ENCODE peak calls at places on chromosomes 5 and 9, in eight cellular contexts. One of them, this sample, is unnamed.

GRCh38 chr5:110106750-110107149 is 417.0 kb downstream of the MAN2A1 start:
- DNase-seq in mucosa of descending colon: no peak
- DNase-seq in heart right ventricle: no peak
- DNase-seq in mesendoderm: no peak
- DNase-seq in H7: no peak
- DNase-seq in MM.1S: no peak
- DNase-seq in SJCRH30: no peak
- DNase-seq in upper lobe of right lung: no peak
- DNase-seq in this sample: no peak

GRCh38 chr5:98775246-98775961 is 1.9 kb downstream of the RGMB start:
- DNase-seq in SJCRH30: no peak
- DNase-seq in MM.1S: no peak
- DNase-seq in heart right ventricle: no peak
- DNase-seq in upper lobe of right lung: no peak
- DNase-seq in mesendoderm: no peak
- DNase-seq in mucosa of descending colon: no peak
- DNase-seq in H7: no peak
- DNase-seq in this sample: no peak

GRCh38 chr9:111914749-111915424 is 18.3 kb downstream of the UGCG start:
- DNase-seq in H7: no peak
- DNase-seq in MM.1S: no peak
- DNase-seq in mucosa of descending colon: no peak
- DNase-seq in SJCRH30: no peak
- DNase-seq in heart right ventricle: no peak
- DNase-seq in upper lobe of right lung: no peak
- DNase-seq in mesendoderm: no peak
- DNase-seq in this sample: no peak

GRCh38 chr9:128085852-128086409 is 17.9 kb downstream of the SLC25A25 start:
- DNase-seq in mesendoderm: no peak
- DNase-seq in MM.1S: no peak
- DNase-seq in H7: no peak
- DNase-seq in SJCRH30: no peak
- DNase-seq in mucosa of descending colon: peak; percentile 35
- DNase-seq in upper lobe of right lung: no peak
- DNase-seq in heart right ventricle: no peak
- DNase-seq in this sample: no peak

GRCh38 chr5:14668247-14668646 is 3.7 kb downstream of the OTULIN start:
- DNase-seq in H7: no peak
- DNase-seq in mucosa of descending colon: no peak
- DNase-seq in mesendoderm: no peak
- DNase-seq in MM.1S: no peak
- DNase-seq in heart right ventricle: no peak
- DNase-seq in upper lobe of right lung: no peak
- DNase-seq in SJCRH30: no peak
- DNase-seq in this sample: no peak

GRCh38 chr9:105968811-105969466 is 274.6 kb downstream of the TMEM38B start:
- DNase-seq in MM.1S: no peak
- DNase-seq in upper lobe of right lung: no peak
- DNase-seq in SJCRH30: no peak
- DNase-seq in heart right ventricle: no peak
- DNase-seq in mucosa of descending colon: no peak
- DNase-seq in mesendoderm: no peak
- DNase-seq in H7: no peak
- DNase-seq in this sample: no peak

GRCh38 chr5:138953370-138954256 is 78.5 kb upstream of the LRRTM2 start:
- DNase-seq in mesendoderm: no peak
- DNase-seq in upper lobe of right lung: peak; percentile 88
- DNase-seq in H7: peak; percentile 61
- DNase-seq in mucosa of descending colon: peak; percentile 85
- DNase-seq in SJCRH30: peak; percentile 83
- DNase-seq in MM.1S: peak; percentile 7
- DNase-seq in heart right ventricle: peak; percentile 91
- DNase-seq in this sample: peak; percentile 90

GRCh38 chr9:15935661-15936315 is 382.9 kb downstream of the CCDC171 start:
- DNase-seq in H7: no peak
- DNase-seq in MM.1S: no peak
- DNase-seq in SJCRH30: peak; percentile 17
- DNase-seq in upper lobe of right lung: no peak
- DNase-seq in mesendoderm: no peak
- DNase-seq in heart right ventricle: no peak
- DNase-seq in mucosa of descending colon: no peak
- DNase-seq in this sample: no peak

GRCh38 chr9:97468658-97469448 is 32.6 kb upstream of the TMOD1 start:
- DNase-seq in mesendoderm: peak; percentile 86
- DNase-seq in upper lobe of right lung: peak; percentile 66
- DNase-seq in H7: peak; percentile 69
- DNase-seq in heart right ventricle: peak; percentile 85
- DNase-seq in MM.1S: peak; percentile 72
- DNase-seq in mucosa of descending colon: peak; percentile 64
- DNase-seq in SJCRH30: peak; percentile 67
- DNase-seq in this sample: no peak

GRCh38 chr5:141121985-141122384 is 367 bp downstream of the PCDHB4 start:
- DNase-seq in upper lobe of right lung: peak; percentile 15
- DNase-seq in mucosa of descending colon: no peak
- DNase-seq in MM.1S: no peak
- DNase-seq in H7: peak; percentile 18
- DNase-seq in SJCRH30: no peak
- DNase-seq in heart right ventricle: no peak
- DNase-seq in mesendoderm: no peak
- DNase-seq in this sample: no peak

DNA sequence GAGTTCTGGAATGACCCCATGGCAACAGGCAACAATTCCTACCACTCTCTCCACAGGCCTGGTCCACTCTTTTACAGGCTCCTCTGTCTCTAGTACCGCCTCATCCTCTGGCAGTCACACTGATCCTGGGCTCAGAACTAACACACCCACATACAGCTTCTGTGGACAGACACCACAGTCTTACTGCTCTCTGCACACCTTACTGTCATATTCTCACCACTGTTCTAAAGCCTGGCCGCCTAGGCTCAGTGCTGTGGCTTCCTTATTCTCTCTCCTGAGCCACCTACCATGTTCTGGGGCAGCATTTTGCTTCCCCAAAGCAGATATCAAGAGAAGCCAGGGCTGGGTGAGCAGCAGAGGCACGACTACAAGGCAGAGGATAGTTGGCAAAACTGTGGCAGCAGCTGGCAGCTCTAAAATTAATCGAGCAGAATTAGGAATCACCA is 14.8 kb downstream of the REEP5 start:
- DNase-seq in H7: no peak
- DNase-seq in MM.1S: no peak
- DNase-seq in heart right ventricle: no peak
- DNase-seq in mucosa of descending colon: no peak
- DNase-seq in mesendoderm: no peak
- DNase-seq in upper lobe of right lung: no peak
- DNase-seq in SJCRH30: no peak
- DNase-seq in this sample: no peak
- H3K36me3 ChIP-seq in H7: peaks cover 6% of the 10 kb centered on the region
- H3K36me3 ChIP-seq in MM.1S: peaks cover 4% of the 10 kb centered on the region
- H3K36me3 ChIP-seq in heart right ventricle: peaks cover 59% of the 10 kb centered on the region
- H3K36me3 ChIP-seq in mucosa of descending colon: no peaks in the 10 kb centered on the region
- H3K36me3 ChIP-seq in mesendoderm: peaks cover 4% of the 10 kb centered on the region
- H3K36me3 ChIP-seq in upper lobe of right lung: peaks cover 43% of the 10 kb centered on the region
- H3K36me3 ChIP-seq in SJCRH30: peaks cover 22% of the 10 kb centered on the region
- H3K36me3 ChIP-seq in this sample: peaks cover 12% of the 10 kb centered on the region

DNA sequence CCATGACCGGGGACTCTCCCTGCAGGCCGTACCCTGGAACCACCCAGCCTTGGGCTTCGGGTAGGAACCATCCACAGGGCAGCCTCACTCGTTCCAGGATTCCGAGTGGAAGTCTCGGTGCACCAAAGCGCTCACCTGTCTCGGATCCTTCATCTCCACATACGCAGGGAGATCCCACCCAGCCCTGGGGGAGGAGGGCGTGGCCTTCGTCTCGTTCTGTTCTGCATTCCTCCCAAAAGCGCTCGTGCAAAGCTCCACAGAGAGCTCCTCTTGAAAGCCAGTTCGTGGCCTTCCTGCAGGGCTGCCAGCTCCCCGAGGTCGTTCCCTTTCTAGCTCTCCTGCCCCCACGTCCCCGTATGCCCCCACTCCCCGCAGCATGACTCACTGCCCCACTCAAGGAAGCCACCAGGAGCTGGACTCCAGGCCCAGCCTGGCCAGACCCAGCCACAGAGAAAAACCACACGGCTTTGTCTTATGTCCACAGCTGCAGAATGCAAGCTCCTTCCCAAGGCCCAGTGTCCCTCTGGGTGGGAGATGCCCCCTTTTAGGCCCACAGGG is 65.0 kb upstream of the SARDH start:
- DNase-seq in MM.1S: no peak
- DNase-seq in SJCRH30: peak; percentile 35
- DNase-seq in mesendoderm: no peak
- DNase-seq in H7: no peak
- DNase-seq in mucosa of descending colon: no peak
- DNase-seq in heart right ventricle: no peak
- DNase-seq in upper lobe of right lung: no peak
- DNase-seq in this sample: no peak
- H3K36me3 ChIP-seq in MM.1S: no peaks in the 10 kb centered on the region
- H3K36me3 ChIP-seq in SJCRH30: peaks cover 5% of the 10 kb centered on the region
- H3K36me3 ChIP-seq in mesendoderm: no peaks in the 10 kb centered on the region
- H3K36me3 ChIP-seq in H7: no peaks in the 10 kb centered on the region
- H3K36me3 ChIP-seq in mucosa of descending colon: no peaks in the 10 kb centered on the region
- H3K36me3 ChIP-seq in heart right ventricle: peaks cover 25% of the 10 kb centered on the region
- H3K36me3 ChIP-seq in upper lobe of right lung: peaks cover 14% of the 10 kb centered on the region
- H3K36me3 ChIP-seq in this sample: no peaks in the 10 kb centered on the region

GRCh38 chr9:36877239-36877638 is 156.8 kb downstream of the PAX5 start:
- DNase-seq in heart right ventricle: no peak
- DNase-seq in SJCRH30: no peak
- DNase-seq in upper lobe of right lung: peak; percentile 51
- DNase-seq in mesendoderm: no peak
- DNase-seq in H7: no peak
- DNase-seq in MM.1S: no peak
- DNase-seq in mucosa of descending colon: no peak
- DNase-seq in this sample: peak; percentile 50
- H3K36me3 ChIP-seq in heart right ventricle: no peaks in the 10 kb centered on the region
- H3K36me3 ChIP-seq in SJCRH30: no peaks in the 10 kb centered on the region
- H3K36me3 ChIP-seq in upper lobe of right lung: no peaks in the 10 kb centered on the region
- H3K36me3 ChIP-seq in mesendoderm: no peaks in the 10 kb centered on the region
- H3K36me3 ChIP-seq in H7: no peaks in the 10 kb centered on the region
- H3K36me3 ChIP-seq in MM.1S: no peaks in the 10 kb centered on the region
- H3K36me3 ChIP-seq in mucosa of descending colon: no peaks in the 10 kb centered on the region
- H3K36me3 ChIP-seq in this sample: no peaks in the 10 kb centered on the region

DNA sequence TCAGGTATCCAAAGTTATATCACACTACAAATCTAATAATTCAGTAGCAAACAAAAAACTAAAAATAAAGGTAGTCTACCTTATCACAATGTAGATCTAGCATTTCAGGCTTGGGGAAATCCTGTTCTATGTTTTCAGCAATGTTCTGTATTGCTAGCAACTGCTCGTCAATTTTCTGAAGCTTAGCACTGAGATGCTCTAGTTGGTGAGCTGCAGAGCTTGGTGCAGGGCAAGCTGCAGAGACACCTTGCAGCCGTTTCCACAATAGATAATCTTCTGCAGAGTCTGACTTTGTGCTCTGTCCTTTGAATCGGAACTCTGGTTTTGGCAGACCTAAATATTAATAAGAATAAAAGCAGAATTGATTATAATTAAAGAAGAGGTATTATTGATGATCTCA is 95.5 kb downstream of the CPLANE1 start:
- DNase-seq in H7: no peak
- DNase-seq in upper lobe of right lung: no peak
- DNase-seq in heart right ventricle: no peak
- DNase-seq in mesendoderm: no peak
- DNase-seq in mucosa of descending colon: no peak
- DNase-seq in SJCRH30: no peak
- DNase-seq in MM.1S: no peak
- DNase-seq in this sample: no peak
- H3K36me3 ChIP-seq in H7: no peaks in the 10 kb centered on the region
- H3K36me3 ChIP-seq in upper lobe of right lung: peaks cover 82% of the 10 kb centered on the region
- H3K36me3 ChIP-seq in heart right ventricle: peaks cover 100% of the 10 kb centered on the region
- H3K36me3 ChIP-seq in mesendoderm: no peaks in the 10 kb centered on the region
- H3K36me3 ChIP-seq in mucosa of descending colon: no peaks in the 10 kb centered on the region
- H3K36me3 ChIP-seq in SJCRH30: peaks cover 57% of the 10 kb centered on the region
- H3K36me3 ChIP-seq in MM.1S: no peaks in the 10 kb centered on the region
- H3K36me3 ChIP-seq in this sample: peaks cover 95% of the 10 kb centered on the region

GRCh38 chr5:58974601-58975000 is 391.7 kb downstream of the RAB3C start:
- DNase-seq in SJCRH30: no peak
- DNase-seq in mesendoderm: no peak
- DNase-seq in upper lobe of right lung: no peak
- DNase-seq in mucosa of descending colon: no peak
- DNase-seq in H7: no peak
- DNase-seq in MM.1S: no peak
- DNase-seq in heart right ventricle: no peak
- DNase-seq in this sample: no peak
- H3K36me3 ChIP-seq in SJCRH30: peaks cover 33% of the 10 kb centered on the region
- H3K36me3 ChIP-seq in mesendoderm: peaks cover 2% of the 10 kb centered on the region
- H3K36me3 ChIP-seq in upper lobe of right lung: peaks cover 42% of the 10 kb centered on the region
- H3K36me3 ChIP-seq in mucosa of descending colon: no peaks in the 10 kb centered on the region
- H3K36me3 ChIP-seq in H7: no peaks in the 10 kb centered on the region
- H3K36me3 ChIP-seq in MM.1S: no peaks in the 10 kb centered on the region
- H3K36me3 ChIP-seq in heart right ventricle: peaks cover 67% of the 10 kb centered on the region
- H3K36me3 ChIP-seq in this sample: peaks cover 46% of the 10 kb centered on the region

GRCh38 chr5:103031607-103032006 is 88.3 kb downstream of the GIN1 start:
- DNase-seq in H7: peak; percentile 54
- DNase-seq in mucosa of descending colon: no peak
- DNase-seq in mesendoderm: peak; percentile 23
- DNase-seq in upper lobe of right lung: no peak
- DNase-seq in heart right ventricle: no peak
- DNase-seq in MM.1S: no peak
- DNase-seq in SJCRH30: no peak
- DNase-seq in this sample: no peak
- H3K36me3 ChIP-seq in H7: no peaks in the 10 kb centered on the region
- H3K36me3 ChIP-seq in mucosa of descending colon: no peaks in the 10 kb centered on the region
- H3K36me3 ChIP-seq in mesendoderm: no peaks in the 10 kb centered on the region
- H3K36me3 ChIP-seq in upper lobe of right lung: peaks cover 9% of the 10 kb centered on the region
- H3K36me3 ChIP-seq in heart right ventricle: peaks cover 61% of the 10 kb centered on the region
- H3K36me3 ChIP-seq in MM.1S: no peaks in the 10 kb centered on the region
- H3K36me3 ChIP-seq in SJCRH30: peaks cover 7% of the 10 kb centered on the region
- H3K36me3 ChIP-seq in this sample: no peaks in the 10 kb centered on the region

DNA sequence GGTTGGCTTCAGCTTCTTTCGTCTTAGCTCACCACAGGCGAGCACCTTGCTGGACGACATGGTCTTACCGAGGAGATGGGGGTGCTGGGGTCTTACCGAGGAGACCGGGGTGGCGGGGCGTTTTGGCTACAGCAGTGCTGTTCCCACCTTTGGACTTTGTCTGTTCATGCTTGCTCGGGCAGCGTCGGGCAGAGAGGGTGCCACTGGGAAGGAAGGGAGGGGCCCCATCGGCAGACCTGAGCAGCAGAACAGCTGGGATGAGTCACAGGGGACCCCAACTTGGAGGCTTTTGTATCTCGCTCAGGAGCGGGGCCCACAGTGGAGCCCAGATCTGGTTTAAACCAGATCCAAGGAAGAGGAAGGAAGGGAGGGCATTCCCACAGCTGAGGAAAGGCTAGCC is 106.0 kb upstream of the CACNA1B start:
- DNase-seq in MM.1S: no peak
- DNase-seq in heart right ventricle: no peak
- DNase-seq in mesendoderm: no peak
- DNase-seq in upper lobe of right lung: no peak
- DNase-seq in SJCRH30: no peak
- DNase-seq in H7: no peak
- DNase-seq in mucosa of descending colon: no peak
- DNase-seq in this sample: no peak
- H3K36me3 ChIP-seq in MM.1S: no peaks in the 10 kb centered on the region
- H3K36me3 ChIP-seq in heart right ventricle: peaks cover 81% of the 10 kb centered on the region
- H3K36me3 ChIP-seq in mesendoderm: peaks cover 3% of the 10 kb centered on the region
- H3K36me3 ChIP-seq in upper lobe of right lung: peaks cover 47% of the 10 kb centered on the region
- H3K36me3 ChIP-seq in SJCRH30: peaks cover 55% of the 10 kb centered on the region
- H3K36me3 ChIP-seq in H7: peaks cover 10% of the 10 kb centered on the region
- H3K36me3 ChIP-seq in mucosa of descending colon: no peaks in the 10 kb centered on the region
- H3K36me3 ChIP-seq in this sample: peaks cover 97% of the 10 kb centered on the region

This sample was measured in spleen.